ENCODE peak calls at places on chromosomes 11 and 22, in six cellular contexts. One of them, this sample, is unnamed.

GRCh38 chr11:76074178-76075112 is 131.9 kb downstream of the WNT11 start:
- DNase-seq in PC-3: peak; percentile 27
- DNase-seq in CD8-positive, alpha-beta T cell: no peak
- DNase-seq in OCI-LY7: no peak
- DNase-seq in stomach: no peak
- DNase-seq in heart right ventricle: no peak
- DNase-seq in this sample: no peak

GRCh38 chr22:36875741-36876140 is 14.9 kb downstream of the NCF4 start:
- DNase-seq in stomach: no peak
- DNase-seq in OCI-LY7: no peak
- DNase-seq in CD8-positive, alpha-beta T cell: no peak
- DNase-seq in heart right ventricle: no peak
- DNase-seq in PC-3: no peak
- DNase-seq in this sample: no peak

GRCh38 chr11:118142809-118143208 is 9.8 kb downstream of the SCN4B start:
- DNase-seq in stomach: no peak
- DNase-seq in PC-3: peak; percentile 20
- DNase-seq in heart right ventricle: no peak
- DNase-seq in OCI-LY7: no peak
- DNase-seq in CD8-positive, alpha-beta T cell: no peak
- DNase-seq in this sample: no peak

GRCh38 chr11:115247404-115247803 is 256.8 kb downstream of the CADM1 start:
- DNase-seq in PC-3: no peak
- DNase-seq in heart right ventricle: no peak
- DNase-seq in stomach: no peak
- DNase-seq in CD8-positive, alpha-beta T cell: no peak
- DNase-seq in OCI-LY7: no peak
- DNase-seq in this sample: no peak

GRCh38 chr11:130677486-130678153 is 229.2 kb downstream of the ADAMTS15 start:
- DNase-seq in PC-3: peak; percentile 57
- DNase-seq in CD8-positive, alpha-beta T cell: no peak
- DNase-seq in stomach: no peak
- DNase-seq in heart right ventricle: peak; percentile 46
- DNase-seq in OCI-LY7: no peak
- DNase-seq in this sample: peak; percentile 23

GRCh38 chr11:131063638-131064037 is 147.4 kb upstream of the SNX19 start:
- DNase-seq in stomach: no peak
- DNase-seq in OCI-LY7: no peak
- DNase-seq in CD8-positive, alpha-beta T cell: no peak
- DNase-seq in heart right ventricle: no peak
- DNase-seq in PC-3: no peak
- DNase-seq in this sample: no peak

GRCh38 chr22:30990675-30991074 is 21.6 kb downstream of the TUG1 start:
- DNase-seq in heart right ventricle: no peak
- DNase-seq in PC-3: no peak
- DNase-seq in OCI-LY7: no peak
- DNase-seq in CD8-positive, alpha-beta T cell: no peak
- DNase-seq in stomach: no peak
- DNase-seq in this sample: no peak

GRCh38 chr11:31060880-31061279 is 308.7 kb downstream of the DCDC1 start:
- DNase-seq in OCI-LY7: no peak
- DNase-seq in stomach: no peak
- DNase-seq in CD8-positive, alpha-beta T cell: no peak
- DNase-seq in PC-3: no peak
- DNase-seq in heart right ventricle: no peak
- DNase-seq in this sample: no peak

GRCh38 chr22:24153959-24154358 is 27.3 kb upstream of the SUSD2 start:
- DNase-seq in CD8-positive, alpha-beta T cell: no peak
- DNase-seq in heart right ventricle: no peak
- DNase-seq in stomach: no peak
- DNase-seq in PC-3: no peak
- DNase-seq in OCI-LY7: peak; percentile 45
- DNase-seq in this sample: no peak

GRCh38 chr11:10076458-10077141 is 217.4 kb downstream of the SBF2 start:
- DNase-seq in heart right ventricle: peak; percentile 54
- DNase-seq in stomach: peak; percentile 47
- DNase-seq in OCI-LY7: peak; percentile 65
- DNase-seq in PC-3: peak; percentile 59
- DNase-seq in CD8-positive, alpha-beta T cell: no peak
- DNase-seq in this sample: peak; percentile 75

GRCh38 chr11:83545911-83546310 is 259.7 kb upstream of the CCDC90B start:
- DNase-seq in stomach: no peak
- DNase-seq in heart right ventricle: no peak
- DNase-seq in OCI-LY7: no peak
- DNase-seq in PC-3: no peak
- DNase-seq in CD8-positive, alpha-beta T cell: no peak
- DNase-seq in this sample: no peak

GRCh38 chr11:5394091-5394490 is 10.5 kb downstream of the OR51M1 start:
- DNase-seq in CD8-positive, alpha-beta T cell: no peak
- DNase-seq in heart right ventricle: no peak
- DNase-seq in OCI-LY7: no peak
- DNase-seq in stomach: no peak
- DNase-seq in PC-3: no peak
- DNase-seq in this sample: no peak

GRCh38 chr11:45648931-45649330 is 16.5 kb downstream of the CHST1 start:
- DNase-seq in PC-3: no peak
- DNase-seq in OCI-LY7: no peak
- DNase-seq in CD8-positive, alpha-beta T cell: no peak
- DNase-seq in stomach: no peak
- DNase-seq in heart right ventricle: no peak
- DNase-seq in this sample: no peak

GRCh38 chr11:102293873-102294601 is 23.2 kb upstream of the BIRC3 start:
- DNase-seq in OCI-LY7: peak; percentile 86
- DNase-seq in CD8-positive, alpha-beta T cell: no peak
- DNase-seq in heart right ventricle: no peak
- DNase-seq in PC-3: peak; percentile 80
- DNase-seq in stomach: no peak
- DNase-seq in this sample: no peak

GRCh38 chr11:61910473-61911123 is 6.8 kb downstream of the RAB3IL1 start:
- DNase-seq in stomach: no peak
- DNase-seq in CD8-positive, alpha-beta T cell: no peak
- DNase-seq in OCI-LY7: no peak
- DNase-seq in heart right ventricle: no peak
- DNase-seq in PC-3: no peak
- DNase-seq in this sample: peak; percentile 19

GRCh38 chr11:5300246-5300645 is 1.5 kb downstream of the OR51B4 start:
- DNase-seq in PC-3: no peak
- DNase-seq in heart right ventricle: no peak
- DNase-seq in CD8-positive, alpha-beta T cell: no peak
- DNase-seq in stomach: no peak
- DNase-seq in OCI-LY7: no peak
- DNase-seq in this sample: no peak

GRCh38 chr22:44676441-44677298 is 25.3 kb upstream of the PRR5 start:
- DNase-seq in PC-3: no peak
- DNase-seq in CD8-positive, alpha-beta T cell: no peak
- DNase-seq in OCI-LY7: no peak
- DNase-seq in heart right ventricle: no peak
- DNase-seq in stomach: peak; percentile 50
- DNase-seq in this sample: no peak

GRCh38 chr11:10743354-10744035 is 7.6 kb upstream of the CTR9 start:
- DNase-seq in stomach: no peak
- DNase-seq in CD8-positive, alpha-beta T cell: peak; percentile 32
- DNase-seq in PC-3: no peak
- DNase-seq in OCI-LY7: no peak
- DNase-seq in heart right ventricle: no peak
- DNase-seq in this sample: no peak

GRCh38 chr11:133501643-133502535 is 30.4 kb downstream of the OPCML start:
- DNase-seq in stomach: no peak
- DNase-seq in CD8-positive, alpha-beta T cell: no peak
- DNase-seq in OCI-LY7: no peak
- DNase-seq in heart right ventricle: no peak
- DNase-seq in PC-3: no peak
- DNase-seq in this sample: no peak

GRCh38 chr22:29351042-29351441 is 35.5 kb upstream of the RASL10A start:
- DNase-seq in CD8-positive, alpha-beta T cell: no peak
- DNase-seq in OCI-LY7: no peak
- DNase-seq in stomach: no peak
- DNase-seq in heart right ventricle: no peak
- DNase-seq in PC-3: no peak
- DNase-seq in this sample: no peak

GRCh38 chr11:72613977-72614376 is 60.2 kb downstream of the PDE2A start:
- DNase-seq in OCI-LY7: peak; percentile 74
- DNase-seq in PC-3: no peak
- DNase-seq in stomach: no peak
- DNase-seq in CD8-positive, alpha-beta T cell: no peak
- DNase-seq in heart right ventricle: no peak
- DNase-seq in this sample: no peak

GRCh38 chr11:73761403-73761945 is 600 bp upstream of the RAB6A start:
- DNase-seq in heart right ventricle: peak; percentile 15
- DNase-seq in OCI-LY7: no peak
- DNase-seq in stomach: no peak
- DNase-seq in PC-3: no peak
- DNase-seq in CD8-positive, alpha-beta T cell: no peak
- DNase-seq in this sample: no peak

GRCh38 chr11:100929377-100929776 is 200.2 kb downstream of the PGR start:
- DNase-seq in CD8-positive, alpha-beta T cell: no peak
- DNase-seq in OCI-LY7: no peak
- DNase-seq in stomach: no peak
- DNase-seq in heart right ventricle: no peak
- DNase-seq in PC-3: peak; percentile 49
- DNase-seq in this sample: no peak

GRCh38 chr11:61890536-61891330 is 612 bp downstream of the FADS3 start:
- DNase-seq in CD8-positive, alpha-beta T cell: peak; percentile 7
- DNase-seq in PC-3: peak; percentile 76
- DNase-seq in heart right ventricle: peak; percentile 48
- DNase-seq in stomach: no peak
- DNase-seq in OCI-LY7: peak; percentile 48
- DNase-seq in this sample: peak; percentile 50

GRCh38 chr11:65685981-65686380 is 23.3 kb upstream of the RELA start:
- DNase-seq in PC-3: no peak
- DNase-seq in heart right ventricle: no peak
- DNase-seq in stomach: no peak
- DNase-seq in CD8-positive, alpha-beta T cell: no peak
- DNase-seq in OCI-LY7: no peak
- DNase-seq in this sample: no peak

GRCh38 chr11:2174361-2174760 is 2.7 kb upstream of the TH start:
- DNase-seq in CD8-positive, alpha-beta T cell: no peak
- DNase-seq in heart right ventricle: no peak
- DNase-seq in stomach: no peak
- DNase-seq in PC-3: no peak
- DNase-seq in OCI-LY7: no peak
- DNase-seq in this sample: no peak

DNA sequence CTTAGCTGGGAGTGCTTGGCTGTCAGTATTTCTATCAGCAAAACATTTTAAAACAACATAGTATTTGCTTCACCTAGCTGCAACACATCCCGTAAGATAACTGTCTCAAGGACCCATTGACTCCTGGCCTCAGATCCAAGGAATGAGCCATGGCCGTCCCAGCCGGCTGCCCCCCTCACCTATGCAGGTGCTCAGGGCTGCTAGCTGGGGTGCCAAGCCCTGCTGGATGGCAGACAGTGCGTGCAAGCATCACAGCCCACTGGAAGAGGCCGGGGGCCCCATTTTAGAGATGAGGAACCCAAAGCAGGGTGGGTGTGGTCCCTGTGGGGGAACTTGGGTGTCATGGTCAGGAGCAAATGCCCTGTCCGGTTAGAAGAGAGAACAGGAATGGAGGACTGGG is 8.5 kb downstream of the PSMC3 start:
- DNase-seq in PC-3: no peak
- DNase-seq in stomach: no peak
- DNase-seq in CD8-positive, alpha-beta T cell: no peak
- DNase-seq in OCI-LY7: no peak
- DNase-seq in heart right ventricle: no peak
- DNase-seq in this sample: no peak
- H3K4me3 ChIP-seq in PC-3: no peak overlapping the region
- H3K4me3 ChIP-seq in stomach: no peak overlapping the region
- H3K4me3 ChIP-seq in CD8-positive, alpha-beta T cell: no peak overlapping the region
- H3K4me3 ChIP-seq in OCI-LY7: no peak overlapping the region
- H3K4me3 ChIP-seq in heart right ventricle: no peak overlapping the region
- H3K4me3 ChIP-seq in this sample: no peak overlapping the region

GRCh38 chr22:47583959-47584562 is 821.6 kb downstream of the TBC1D22A start:
- DNase-seq in PC-3: no peak
- DNase-seq in CD8-positive, alpha-beta T cell: no peak
- DNase-seq in heart right ventricle: no peak
- DNase-seq in OCI-LY7: no peak
- DNase-seq in stomach: no peak
- DNase-seq in this sample: no peak
- H3K9me3 ChIP-seq in PC-3: no peaks in the 10 kb centered on the region
- H3K9me3 ChIP-seq in CD8-positive, alpha-beta T cell: no peaks in the 10 kb centered on the region
- H3K9me3 ChIP-seq in heart right ventricle: peaks cover 2% of the 10 kb centered on the region
- H3K9me3 ChIP-seq in OCI-LY7: peaks cover 22% of the 10 kb centered on the region
- H3K9me3 ChIP-seq in stomach: peaks cover 7% of the 10 kb centered on the region
- H3K9me3 ChIP-seq in this sample: peaks cover 29% of the 10 kb centered on the region

DNA sequence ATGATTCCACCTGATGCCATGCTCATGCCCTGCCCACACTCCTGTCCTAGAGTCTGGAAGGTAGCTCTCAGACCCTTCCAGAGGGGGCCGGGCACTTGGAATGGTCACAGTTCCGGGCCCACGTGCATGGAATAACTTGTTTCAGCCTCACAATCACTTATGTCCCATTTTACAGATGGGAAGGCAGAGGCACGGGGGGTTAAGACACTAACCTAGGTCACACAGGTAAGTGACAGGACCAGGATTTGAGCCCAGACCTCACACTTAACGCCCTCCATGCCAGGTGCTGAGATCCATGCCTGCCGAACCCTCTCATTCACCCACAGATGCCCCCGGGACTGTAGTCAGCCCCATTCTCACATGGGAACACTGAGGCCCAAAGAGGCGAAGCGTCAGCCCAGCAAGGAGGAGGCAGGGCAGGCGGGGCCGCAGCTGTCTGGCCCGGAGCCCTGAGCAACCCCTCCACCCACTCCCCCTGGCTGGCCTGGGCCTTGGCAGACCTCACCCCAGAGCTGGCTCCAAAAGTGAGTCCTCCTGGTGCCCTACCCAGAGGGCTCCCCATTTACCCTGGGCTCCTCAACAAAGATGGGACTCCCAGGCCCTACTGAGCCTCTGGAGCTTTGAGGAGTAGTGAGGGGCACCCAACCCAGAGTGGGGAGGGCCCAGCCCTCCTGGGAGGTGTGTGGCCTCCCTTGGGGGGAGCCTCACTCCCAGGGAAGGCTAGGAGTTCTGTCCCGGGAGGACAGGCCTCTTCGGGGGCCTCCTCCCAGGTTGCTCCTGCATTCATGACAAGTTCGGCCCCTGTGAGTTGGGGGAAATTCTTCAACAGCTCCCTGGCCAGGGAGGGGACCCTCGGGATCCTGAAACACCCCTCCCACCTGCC is 2.4 kb upstream of the ALDH3B1 start:
- DNase-seq in CD8-positive, alpha-beta T cell: no peak
- DNase-seq in stomach: no peak
- DNase-seq in heart right ventricle: no peak
- DNase-seq in OCI-LY7: no peak
- DNase-seq in PC-3: no peak
- DNase-seq in this sample: no peak
- H3K4me3 ChIP-seq in CD8-positive, alpha-beta T cell: no peak overlapping the region
- H3K4me3 ChIP-seq in stomach: no peak overlapping the region
- H3K4me3 ChIP-seq in heart right ventricle: no peak overlapping the region
- H3K4me3 ChIP-seq in OCI-LY7: no peak overlapping the region
- H3K4me3 ChIP-seq in PC-3: no peak overlapping the region
- H3K4me3 ChIP-seq in this sample: no peak overlapping the region

DNA sequence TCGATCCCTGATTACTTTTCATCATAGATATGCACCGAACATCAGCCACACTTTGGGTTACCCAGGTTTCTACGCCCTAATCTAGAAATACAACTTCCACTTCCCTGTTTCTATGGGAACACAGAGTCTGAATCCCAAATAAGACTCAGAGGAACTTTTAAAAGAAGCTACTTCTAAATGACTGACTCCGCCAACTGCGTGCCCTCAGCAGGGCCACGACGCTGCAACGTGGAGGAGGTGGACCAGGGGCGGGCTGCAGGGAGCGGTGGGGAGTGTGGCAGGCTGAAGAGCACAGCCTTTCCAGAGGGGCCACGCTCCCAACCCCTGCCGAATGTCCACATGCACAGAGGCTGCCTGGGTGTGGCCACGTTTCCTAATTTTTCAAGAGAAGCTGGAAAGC is 304.0 kb downstream of the SHANK2 start:
- DNase-seq in PC-3: no peak
- DNase-seq in OCI-LY7: no peak
- DNase-seq in CD8-positive, alpha-beta T cell: no peak
- DNase-seq in stomach: no peak
- DNase-seq in heart right ventricle: no peak
- DNase-seq in this sample: no peak
- H3K9me3 ChIP-seq in PC-3: no peaks in the 10 kb centered on the region
- H3K9me3 ChIP-seq in OCI-LY7: no peaks in the 10 kb centered on the region
- H3K9me3 ChIP-seq in CD8-positive, alpha-beta T cell: no peaks in the 10 kb centered on the region
- H3K9me3 ChIP-seq in stomach: peaks cover 2% of the 10 kb centered on the region
- H3K9me3 ChIP-seq in heart right ventricle: no peaks in the 10 kb centered on the region
- H3K9me3 ChIP-seq in this sample: peaks cover 13% of the 10 kb centered on the region